ENCODE peak calls at places on chromosomes 2 and 18, in four cellular contexts. S is psoas muscle, X is ascending aorta, J is testis. I is an unnamed sample.

GRCh38 chr18:60599995-60600394 is 227.4 kb upstream of the MC4R start:
- DNase-seq in S (no peak), X (no peak), J (no peak), I (no peak)

GRCh38 chr2:74002515-74003391 is 18.0 kb downstream of the TET3 start:
- DNase-seq in S (peak), X (no peak), J (peak), I (no peak)

GRCh38 chr2:56476509-56477071 is 292.8 kb downstream of the CCDC85A start:
- DNase-seq in S (no peak), X (no peak), J (no peak), I (no peak)

GRCh38 chr2:204040016-204040415 is 103.5 kb downstream of the ICOS start:
- DNase-seq in S (no peak), X (no peak), J (no peak), I (no peak)

GRCh38 chr2:130786076-130786475 is 30.7 kb downstream of the AMER3 start:
- DNase-seq in S (no peak), X (no peak), J (no peak), I (no peak)

GRCh38 chr2:60335533-60336237 is 217.8 kb downstream of the BCL11A start:
- DNase-seq in S (no peak), X (no peak), J (no peak), I (no peak)

GRCh38 chr18:2518473-2518872 is 52.8 kb downstream of the METTL4 start:
- DNase-seq in S (no peak), X (no peak), J (no peak), I (no peak)

GRCh38 chr2:230956827-230957755 is 32.0 kb upstream of the GPR55 start:
- DNase-seq in S (peak), X (no peak), J (peak), I (no peak)

GRCh38 chr2:157592374-157592773 is 36.3 kb downstream of the ACVR1C start:
- DNase-seq in S (no peak), X (no peak), J (no peak), I (no peak)

GRCh38 chr2:127072380-127072779 is 34.6 kb downstream of the BIN1 start:
- DNase-seq in S (no peak), X (no peak), J (no peak), I (no peak)
- TF ChIP-seq CTCF in S (no peak), X (no peak), J (no peak), I (no peak)

DNA sequence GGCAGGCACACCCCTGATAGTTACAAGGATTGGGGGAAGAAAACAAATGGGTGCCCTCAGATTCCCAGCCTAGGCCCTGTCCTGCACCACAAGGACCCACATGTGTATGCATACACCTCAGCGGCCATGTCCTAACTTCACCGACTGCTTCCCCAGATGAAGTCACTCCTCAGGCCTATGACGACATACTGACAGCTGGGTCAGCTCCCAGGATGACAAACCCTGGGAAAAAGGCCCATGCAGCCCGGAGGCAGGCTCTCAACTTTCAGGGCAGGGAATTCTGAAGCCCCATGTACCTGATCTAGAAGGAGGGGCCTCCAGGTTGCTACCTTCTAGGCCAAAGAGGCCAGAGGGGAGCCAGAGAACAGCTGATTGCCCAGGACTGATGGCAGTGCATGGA is 11.0 kb upstream of the PLEKHM3 start:
- DNase-seq in S (no peak), X (no peak), J (no peak), I (no peak)
- TF ChIP-seq CTCF in S (no peak), X (no peak), J (no peak), I (no peak)

DNA sequence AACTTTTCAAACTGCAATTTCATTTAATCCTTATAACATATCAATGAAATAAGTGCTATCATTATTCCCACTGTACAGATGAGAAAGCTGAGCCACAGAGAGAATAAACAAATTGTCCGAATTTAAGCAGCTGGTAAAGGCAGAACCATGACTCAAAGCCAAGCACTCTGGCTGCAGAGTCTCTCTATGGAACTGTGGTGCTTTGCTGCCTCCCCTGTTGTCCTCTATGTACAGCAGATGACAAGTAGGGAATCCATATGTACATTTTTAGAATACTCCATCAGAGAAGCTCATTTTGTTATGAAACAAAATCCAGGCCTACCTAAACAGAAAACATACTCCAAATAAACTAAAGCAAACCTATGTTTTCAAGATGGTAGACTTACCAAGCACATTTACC is 45.1 kb downstream of the FARSB start:
- DNase-seq in S (no peak), X (no peak), J (no peak), I (no peak)
- TF ChIP-seq CTCF in S (peak), X (no peak), J (no peak), I (no peak)

GRCh38 chr2:21371499-21372003 is 247.8 kb downstream of the TDRD15 start:
- DNase-seq in S (no peak), X (no peak), J (no peak), I (no peak)

GRCh38 chr2:21369787-21370186 is 246.0 kb downstream of the TDRD15 start:
- DNase-seq in S (no peak), X (no peak), J (no peak), I (no peak)

GRCh38 chr2:21367421-21367820 is 243.7 kb downstream of the TDRD15 start:
- DNase-seq in S (no peak), X (no peak), J (no peak), I (no peak)

GRCh38 chr2:21372654-21373053 is 248.9 kb downstream of the TDRD15 start:
- DNase-seq in S (no peak), X (no peak), J (peak), I (no peak)
- TF ChIP-seq CTCF in S (peak), X (no peak), J (no peak), I (no peak)

GRCh38 chr2:220103596-220103995 is 476.2 kb downstream of the SLC4A3 start:
- DNase-seq in S (no peak), X (no peak), J (no peak), I (no peak)

GRCh38 chr2:220107380-220107791 is 480.0 kb downstream of the SLC4A3 start:
- DNase-seq in S (no peak), X (no peak), J (no peak), I (no peak)

GRCh38 chr2:220101902-220102301 is 474.5 kb downstream of the SLC4A3 start:
- DNase-seq in S (no peak), X (no peak), J (no peak), I (no peak)

GRCh38 chr2:220106065-220106464 is 478.6 kb downstream of the SLC4A3 start:
- DNase-seq in S (no peak), X (no peak), J (no peak), I (no peak)

GRCh38 chr2:220104871-220105351 is 477.5 kb downstream of the SLC4A3 start:
- DNase-seq in S (no peak), X (no peak), J (peak), I (no peak)
- TF ChIP-seq CTCF in S (no peak), X (no peak), J (no peak), I (no peak)

I was measured in omental fat pad.